ENCODE peak calls at places on chromosomes 2 and 18, in four cellular contexts. One of them, this sample, is unnamed.

GRCh38 chr2:64166212-64166611 is 22.0 kb upstream of the PELI1 start:
- DNase-seq in K562: no peak
- DNase-seq in GM12878: no peak
- DNase-seq in HepG2: no peak
- DNase-seq in this sample: no peak

GRCh38 chr2:164824865-164825264 is 16.8 kb downstream of the COBLL1 start:
- DNase-seq in HepG2: no peak
- DNase-seq in K562: no peak
- DNase-seq in GM12878: no peak
- DNase-seq in this sample: no peak

GRCh38 chr18:32160547-32160946 is 29.3 kb upstream of the MEP1B start:
- DNase-seq in HepG2: peak; percentile 10
- DNase-seq in GM12878: no peak
- DNase-seq in K562: no peak
- DNase-seq in this sample: no peak

GRCh38 chr2:239222346-239223028 is 178.3 kb downstream of the HDAC4 start:
- DNase-seq in HepG2: no peak
- DNase-seq in GM12878: no peak
- DNase-seq in K562: no peak
- DNase-seq in this sample: no peak

GRCh38 chr2:197972017-197972416 is 167.6 kb downstream of the PLCL1 start:
- DNase-seq in GM12878: no peak
- DNase-seq in K562: no peak
- DNase-seq in HepG2: no peak
- DNase-seq in this sample: no peak

GRCh38 chr2:69945447-69945846 is 16.0 kb downstream of the ASPRV1 start:
- DNase-seq in HepG2: no peak
- DNase-seq in GM12878: no peak
- DNase-seq in K562: no peak
- DNase-seq in this sample: no peak

GRCh38 chr2:3956344-3956743 is 253.0 kb downstream of the DCDC2C start:
- DNase-seq in K562: no peak
- DNase-seq in HepG2: no peak
- DNase-seq in GM12878: no peak
- DNase-seq in this sample: no peak

GRCh38 chr2:145680276-145680675 is 1160.4 kb upstream of the ZEB2 start:
- DNase-seq in K562: no peak
- DNase-seq in GM12878: no peak
- DNase-seq in HepG2: no peak
- DNase-seq in this sample: no peak

GRCh38 chr2:19216676-19217075 is 141.7 kb downstream of the OSR1 start:
- DNase-seq in K562: no peak
- DNase-seq in HepG2: no peak
- DNase-seq in GM12878: no peak
- DNase-seq in this sample: no peak

DNA sequence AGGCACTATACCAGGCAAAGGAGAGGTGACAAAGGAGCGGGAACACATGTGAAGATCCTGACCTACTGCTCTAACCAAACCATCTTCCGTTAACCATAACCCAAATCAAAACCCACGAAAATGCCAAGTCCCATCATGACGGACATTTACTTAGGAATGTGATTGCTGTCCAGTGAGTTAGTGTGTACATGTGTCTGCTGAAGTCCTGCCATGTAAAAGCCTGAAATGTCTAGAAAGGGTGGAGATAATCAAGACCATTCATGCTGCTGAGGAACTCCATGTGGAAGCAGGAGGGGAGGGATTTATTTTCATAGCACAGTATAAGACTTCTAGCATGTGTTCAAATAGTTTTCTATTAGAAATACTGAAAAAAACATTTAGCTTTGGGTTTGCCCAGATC is 137.1 kb upstream of the BOD1L2 start:
- DNase-seq in GM12878: no peak
- DNase-seq in HepG2: no peak
- DNase-seq in K562: no peak
- DNase-seq in this sample: no peak
- H3K9ac ChIP-seq in GM12878: no peak overlapping the region
- H3K9ac ChIP-seq in HepG2: no peak overlapping the region
- H3K9ac ChIP-seq in K562: no peak overlapping the region
- H3K9ac ChIP-seq in this sample: no peak overlapping the region

DNA sequence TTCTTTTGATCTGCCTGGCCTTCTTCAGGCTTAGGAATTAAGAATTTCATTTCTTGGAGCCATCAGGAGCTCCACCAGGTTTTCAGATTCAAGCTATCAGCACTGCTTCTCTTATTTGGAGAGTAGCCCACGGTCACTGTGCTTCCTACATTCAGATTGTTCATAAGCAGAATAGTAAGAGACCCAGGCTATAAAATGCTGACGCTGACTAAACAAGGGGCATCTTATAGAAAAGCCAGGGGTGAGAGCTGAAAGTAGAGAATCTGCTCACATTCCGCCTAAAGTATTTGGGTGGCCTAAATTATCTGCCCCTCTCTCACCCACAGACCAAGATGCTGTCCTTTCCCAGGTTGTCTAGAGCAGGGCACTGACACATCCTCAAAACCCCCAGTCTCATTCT is 120.3 kb upstream of the SULT1C3 start:
- DNase-seq in GM12878: no peak
- DNase-seq in HepG2: no peak
- DNase-seq in K562: no peak
- DNase-seq in this sample: no peak
- TF ChIP-seq YY1 in GM12878: no peak
- TF ChIP-seq YY1 in HepG2: no peak
- TF ChIP-seq YY1 in K562: no peak
- TF ChIP-seq YY1 in this sample: no peak

GRCh38 chr18:73461038-73461779 is 593.4 kb upstream of the NETO1 start:
- DNase-seq in HepG2: no peak
- DNase-seq in K562: no peak
- DNase-seq in GM12878: no peak
- DNase-seq in this sample: no peak

GRCh38 chr18:73458186-73458964 is 590.6 kb upstream of the NETO1 start:
- DNase-seq in K562: no peak
- DNase-seq in HepG2: no peak
- DNase-seq in GM12878: no peak
- DNase-seq in this sample: no peak

GRCh38 chr18:73461780-73462059 is 593.9 kb upstream of the NETO1 start:
- DNase-seq in GM12878: no peak
- DNase-seq in HepG2: no peak
- DNase-seq in K562: no peak
- DNase-seq in this sample: no peak

GRCh38 chr18:73456643-73457042 is 588.9 kb upstream of the NETO1 start:
- DNase-seq in K562: no peak
- DNase-seq in GM12878: no peak
- DNase-seq in HepG2: no peak
- DNase-seq in this sample: no peak

DNA sequence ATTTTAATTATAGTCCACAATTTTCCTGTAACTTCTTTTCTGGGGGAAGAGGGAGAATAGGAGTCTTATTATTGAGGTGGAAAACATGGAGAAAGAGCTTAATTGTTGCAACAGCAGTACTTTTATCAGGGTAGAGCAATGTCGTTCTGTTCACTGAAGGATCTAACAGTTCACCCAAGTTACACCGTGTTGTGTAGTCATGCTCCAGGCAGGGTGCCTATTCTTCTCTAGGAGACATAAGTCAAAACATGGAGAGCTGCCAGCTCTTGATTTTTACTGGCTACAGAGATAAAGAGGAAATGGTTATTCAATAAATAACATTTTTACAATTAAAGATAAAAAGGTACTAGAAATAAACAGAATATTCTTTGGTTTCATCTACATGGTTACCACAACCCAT is 594.3 kb upstream of the NETO1 start:
- DNase-seq in K562: no peak
- DNase-seq in GM12878: no peak
- DNase-seq in HepG2: no peak
- DNase-seq in this sample: no peak
- TF ChIP-seq ZNF274 in K562: no peak
- TF ChIP-seq ZNF274 in GM12878: no peak
- TF ChIP-seq ZNF274 in HepG2: no peak
- TF ChIP-seq ZNF274 in this sample: no peak

DNA sequence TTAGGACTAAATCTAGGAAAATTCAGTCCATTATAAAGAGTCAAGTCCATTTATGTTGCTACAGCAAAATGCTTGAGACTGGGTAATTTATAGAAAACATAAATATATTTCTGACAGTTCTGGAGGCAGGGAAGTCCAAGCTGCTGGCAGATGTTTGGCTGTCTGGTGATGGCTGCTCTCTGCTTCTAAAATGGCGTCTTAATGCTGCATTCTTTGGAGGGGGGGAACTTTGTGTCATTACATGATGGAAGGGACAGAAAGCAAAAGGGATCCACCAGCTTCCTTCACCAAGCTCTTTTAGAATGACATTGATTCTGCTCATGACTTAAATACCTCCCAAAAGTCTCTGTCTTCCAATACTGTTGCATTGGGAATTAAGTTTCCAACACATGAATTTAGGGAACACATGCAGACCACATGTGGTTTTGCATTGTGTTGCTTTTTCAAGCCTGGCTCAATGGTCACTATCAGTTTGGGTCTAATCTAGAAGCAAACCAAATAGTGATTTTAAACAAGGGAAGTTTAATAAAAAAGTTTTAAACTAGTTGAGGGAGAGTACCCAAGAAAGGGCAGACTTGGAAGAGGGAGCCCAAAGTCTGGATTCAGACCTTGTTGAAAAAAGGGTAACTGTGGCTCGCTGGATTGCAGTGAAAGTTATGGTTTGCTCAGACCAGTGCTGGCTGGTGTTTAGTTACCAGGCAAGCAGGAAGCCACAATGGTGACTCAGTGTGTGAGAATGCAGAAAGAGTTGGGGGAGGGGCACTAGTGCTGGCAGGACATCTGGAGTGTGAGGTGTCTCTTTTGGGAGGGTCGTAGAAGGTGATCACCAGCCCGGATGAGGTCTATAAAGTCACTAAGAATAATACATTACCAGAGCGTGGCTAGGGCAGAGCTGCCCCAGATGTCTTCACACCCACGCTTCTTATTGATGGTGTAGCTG is 30.8 kb downstream of the C18orf54 start:
- DNase-seq in K562: peak; percentile 44
- DNase-seq in HepG2: peak; percentile 80
- DNase-seq in GM12878: peak; percentile 40
- DNase-seq in this sample: peak; percentile 66
- H3K9ac ChIP-seq in K562: no peak overlapping the region
- H3K9ac ChIP-seq in HepG2: peak overlapping the region; percentile 20
- H3K9ac ChIP-seq in GM12878: peak overlapping the region; percentile 22
- H3K9ac ChIP-seq in this sample: no peak overlapping the region

DNA sequence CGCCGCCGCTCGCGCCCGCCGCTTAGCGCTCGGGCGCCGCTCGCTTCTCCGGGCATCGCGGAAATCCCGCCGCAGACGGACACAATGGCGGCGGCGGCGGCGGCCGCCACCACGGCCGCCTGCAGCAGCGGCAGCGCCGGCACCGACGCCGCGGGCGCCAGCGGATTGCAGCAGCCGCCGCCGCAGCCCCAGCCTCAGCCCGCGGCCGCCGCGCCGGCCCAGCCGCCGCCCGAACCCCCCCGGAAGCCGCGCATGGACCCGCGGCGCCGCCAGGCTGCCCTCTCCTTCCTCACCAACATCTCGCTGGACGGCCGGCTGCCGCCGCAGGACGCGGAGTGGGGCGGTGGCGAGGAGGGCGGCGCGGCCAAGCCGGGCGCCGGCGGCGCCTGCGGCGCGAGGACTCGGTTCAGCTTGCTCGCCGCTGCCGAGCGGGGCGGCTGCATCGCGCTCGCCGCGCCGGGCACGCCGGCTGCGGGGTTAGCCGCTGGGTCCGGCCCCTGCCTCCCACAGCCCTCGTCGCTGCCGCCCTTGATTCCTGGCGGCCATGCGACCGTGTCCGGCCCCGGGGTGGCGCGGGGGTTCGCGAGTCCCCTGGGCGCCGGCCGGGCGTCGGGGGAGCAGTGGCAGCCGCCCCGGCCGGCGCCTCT is 517 bp downstream of the CABLES1 start:
- DNase-seq in HepG2: no peak
- DNase-seq in K562: no peak
- DNase-seq in GM12878: no peak
- DNase-seq in this sample: no peak
- TF ChIP-seq YY1 in HepG2: peak; percentile 21
- TF ChIP-seq YY1 in K562: no peak
- TF ChIP-seq YY1 in GM12878: peak; percentile 82
- TF ChIP-seq YY1 in this sample: no peak

DNA sequence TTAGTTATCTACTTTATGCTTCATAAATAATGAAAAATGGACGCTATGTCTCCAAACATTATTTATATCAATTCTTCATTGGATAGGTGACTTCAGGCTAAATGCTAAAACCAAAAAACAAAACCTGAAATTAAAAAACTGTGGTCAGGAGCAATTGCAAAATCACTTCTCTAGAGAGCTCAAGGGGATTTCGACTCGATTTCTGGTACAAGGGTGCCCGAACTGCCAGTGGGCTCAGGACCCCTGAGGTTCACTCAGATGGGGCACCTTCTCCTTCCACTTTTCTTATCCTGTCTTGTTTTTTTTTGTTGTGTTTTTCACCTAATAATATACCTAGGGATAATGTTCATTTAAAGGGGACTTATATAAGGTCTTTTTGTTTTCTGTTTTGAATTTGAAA is 65.8 kb upstream of the CELF4 start:
- DNase-seq in HepG2: no peak
- DNase-seq in K562: no peak
- DNase-seq in GM12878: no peak
- DNase-seq in this sample: no peak
- TF ChIP-seq ZNF274 in HepG2: no peak
- TF ChIP-seq ZNF274 in K562: no peak
- TF ChIP-seq ZNF274 in GM12878: no peak
- TF ChIP-seq ZNF274 in this sample: no peak

GRCh38 chr2:223720367-223720766 is 117.0 kb downstream of the AP1S3 start:
- DNase-seq in K562: no peak
- DNase-seq in HepG2: no peak
- DNase-seq in GM12878: no peak
- DNase-seq in this sample: no peak

GRCh38 chr2:223723954-223724411 is 113.4 kb downstream of the AP1S3 start:
- DNase-seq in HepG2: no peak
- DNase-seq in GM12878: no peak
- DNase-seq in K562: no peak
- DNase-seq in this sample: peak; percentile 60

GRCh38 chr2:223721746-223722145 is 115.6 kb downstream of the AP1S3 start:
- DNase-seq in K562: no peak
- DNase-seq in GM12878: no peak
- DNase-seq in HepG2: no peak
- DNase-seq in this sample: no peak

GRCh38 chr2:223724831-223725230 is 112.6 kb downstream of the AP1S3 start:
- DNase-seq in HepG2: no peak
- DNase-seq in GM12878: no peak
- DNase-seq in K562: no peak
- DNase-seq in this sample: no peak

GRCh38 chr2:223722226-223722625 is 115.2 kb downstream of the AP1S3 start:
- DNase-seq in GM12878: no peak
- DNase-seq in HepG2: no peak
- DNase-seq in K562: no peak
- DNase-seq in this sample: no peak
- H3K9ac ChIP-seq in GM12878: no peak overlapping the region
- H3K9ac ChIP-seq in HepG2: no peak overlapping the region
- H3K9ac ChIP-seq in K562: no peak overlapping the region
- H3K9ac ChIP-seq in this sample: peak overlapping the region; percentile 62

GRCh38 chr2:99507964-99508818 is 18.4 kb upstream of the REV1 start:
- DNase-seq in GM12878: no peak
- DNase-seq in K562: no peak
- DNase-seq in HepG2: no peak
- DNase-seq in this sample: no peak
- TF ChIP-seq YY1 in GM12878: no peak
- TF ChIP-seq YY1 in K562: no peak
- TF ChIP-seq YY1 in HepG2: no peak
- TF ChIP-seq YY1 in this sample: no peak

This sample was measured in NT2/D1.